ENCODE peak calls at places on chromosomes 4 and X, in four cellular contexts. E, X, D and Y are unnamed samples.

GRCh38 chrX:80817002-80817401 is 7.3 kb upstream of the BRWD3 start:
- DNase-seq in E (no peak), X (no peak), D (no peak), Y (no peak)

GRCh38 chr4:138199568-138200235 is 42.4 kb downstream of the SLC7A11 start:
- DNase-seq in E (no peak), X (peak; percentile 98), D (no peak), Y (no peak)

GRCh38 chrX:74325130-74326059 is 21.4 kb downstream of the ZCCHC13 start:
- DNase-seq in E (no peak), X (no peak), D (peak; percentile 71), Y (peak; percentile 41)

GRCh38 chr4:8356856-8357255 is 83.7 kb downstream of the ACOX3 start:
- DNase-seq in E (no peak), X (no peak), D (no peak), Y (no peak)

GRCh38 chrX:133544105-133544504 is 128.8 kb upstream of the GPC4 start:
- DNase-seq in E (no peak), X (peak; percentile 65), D (no peak), Y (no peak)

GRCh38 chr4:673349-674091 is 556 bp downstream of the ATP5ME start:
- DNase-seq in E (no peak), X (peak; percentile 46), D (no peak), Y (no peak)

GRCh38 chr4:175106301-175106700 is 188.1 kb downstream of the ADAM29 start:
- DNase-seq in E (no peak), X (no peak), D (no peak), Y (no peak)

GRCh38 chrX:44332437-44332836 is 11.0 kb downstream of the EFHC2 start:
- DNase-seq in E (no peak), X (no peak), D (peak; percentile 5), Y (no peak)

GRCh38 chrX:69221239-69222102 is 56.2 kb upstream of the PJA1 start:
- DNase-seq in E (no peak), X (no peak), D (no peak), Y (no peak)

GRCh38 chr4:38819569-38819968 is 15.0 kb upstream of the TLR1 start:
- DNase-seq in E (no peak), X (no peak), D (no peak), Y (no peak)

GRCh38 chr4:528835-529234 is 29.8 kb downstream of the PIGG start:
- DNase-seq in E (no peak), X (no peak), D (no peak), Y (no peak)

GRCh38 chr4:44916406-44916805 is 190.1 kb upstream of the GNPDA2 start:
- DNase-seq in E (no peak), X (no peak), D (no peak), Y (no peak)

GRCh38 chrX:133594156-133594555 is 178.9 kb upstream of the GPC4 start:
- DNase-seq in E (no peak), X (no peak), D (no peak), Y (no peak)

GRCh38 chrX:132740316-132741123 is 217.9 kb downstream of the HS6ST2 start:
- DNase-seq in E (no peak), X (no peak), D (no peak), Y (peak; percentile 27)

GRCh38 chrX:138709886-138710285 is 1.6 kb downstream of the FGF13 start:
- DNase-seq in E (no peak), X (no peak), D (no peak), Y (no peak)

GRCh38 chrX:107773906-107774435 is 1.6 kb downstream of the TSC22D3 start:
- DNase-seq in E (no peak), X (no peak), D (no peak), Y (no peak)

GRCh38 chr4:67700119-67700873 is 659 bp downstream of the UBA6 start:
- DNase-seq in E (no peak), X (no peak), D (no peak), Y (no peak)

GRCh38 chr4:6235901-6236625 is 33.6 kb upstream of the WFS1 start:
- DNase-seq in E (no peak), X (no peak), D (no peak), Y (no peak)

GRCh38 chr4:157114671-157115070 is 38.7 kb downstream of the GLRB start:
- DNase-seq in E (no peak), X (no peak), D (no peak), Y (no peak)

GRCh38 chr4:71974681-71975080 is 57.1 kb upstream of the NPFFR2 start:
- DNase-seq in E (no peak), X (no peak), D (no peak), Y (no peak)

GRCh38 chr4:3045500-3045850 is 28.9 kb downstream of the HTT-AS start:
- DNase-seq in E (no peak), X (no peak), D (no peak), Y (peak; percentile 26)

GRCh38 chr4:184348311-184349233 is 125.8 kb downstream of the IRF2 start:
- DNase-seq in E (no peak), X (peak; percentile 99), D (no peak), Y (no peak)

GRCh38 chr4:26238426-26238781 is 82.4 kb upstream of the RBPJ start:
- DNase-seq in E (no peak), X (peak; percentile 55), D (no peak), Y (no peak)

GRCh38 chrX:38578152-38578551 is 16.8 kb downstream of the TSPAN7 start:
- DNase-seq in E (no peak), X (peak; percentile 4), D (no peak), Y (no peak)

GRCh38 chrX:134374294-134374693 is 85.7 kb upstream of the HPRT1 start:
- DNase-seq in E (no peak), X (no peak), D (no peak), Y (no peak)

GRCh38 chrX:39652336-39652735 is 445.4 kb downstream of the BCOR start:
- DNase-seq in E (peak; percentile 25), X (no peak), D (no peak), Y (peak; percentile 59)

GRCh38 chrX:129540725-129541184 is 696 bp downstream of the OCRL start:
- DNase-seq in E (peak; percentile 25), X (peak; percentile 12), D (no peak), Y (peak; percentile 33)

GRCh38 chr4:150986085-150986484 is 29.0 kb downstream of the LRBA start:
- DNase-seq in E (no peak), X (no peak), D (no peak), Y (no peak)

GRCh38 chrX:40176979-40177430 is 79.2 kb upstream of the BCOR start:
- DNase-seq in E (no peak), X (peak; percentile 50), D (no peak), Y (peak; percentile 63)

GRCh38 chr4:52824603-52825310 is 37.4 kb upstream of the RASL11B start:
- DNase-seq in E (no peak), X (peak; percentile 67), D (no peak), Y (no peak)

DNA sequence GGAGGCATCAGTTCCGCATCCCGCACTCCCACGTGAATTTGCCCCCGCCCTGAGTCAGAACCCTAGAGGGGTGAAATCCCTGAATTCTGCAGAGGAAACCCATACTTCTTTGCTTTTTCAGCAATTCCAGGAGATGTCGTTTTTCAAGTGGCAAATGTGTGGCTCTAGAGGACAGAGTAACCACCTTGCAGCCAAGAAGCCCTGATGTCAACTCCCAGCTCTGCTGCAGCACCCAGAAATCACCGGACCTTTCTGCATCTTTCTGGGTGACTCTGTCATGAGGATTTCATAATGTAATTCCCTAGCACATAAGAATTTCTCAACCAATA is 56.5 kb downstream of the LGI2 start:
- DNase-seq in E (no peak), X (no peak), D (no peak), Y (no peak)
- TF ChIP-seq RNF2 in E (no peak), X (no peak), D (no peak), Y (no peak)

DNA sequence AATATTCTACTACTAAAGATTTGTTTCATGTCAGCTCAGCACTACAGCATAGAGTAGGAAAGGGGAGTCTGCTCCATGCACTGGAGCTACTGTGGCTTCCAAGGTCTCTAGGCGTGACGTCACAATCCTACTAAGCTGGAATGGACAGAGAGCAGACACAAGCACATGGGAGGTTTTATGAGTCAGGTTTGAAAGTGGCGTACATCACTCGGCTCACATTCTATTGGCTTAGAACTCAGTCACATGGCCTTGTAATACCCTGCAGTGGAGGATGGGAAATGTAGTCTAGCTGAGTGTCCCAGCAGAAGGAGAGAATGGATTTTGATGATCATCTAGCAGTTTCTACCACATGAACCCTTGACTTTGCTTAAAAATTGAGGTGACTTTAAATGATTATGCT is 624.8 kb upstream of the ATOH1 start:
- DNase-seq in E (no peak), X (peak; percentile 6), D (no peak), Y (no peak)
- TF ChIP-seq RNF2 in E (no peak), X (no peak), D (no peak), Y (no peak)

DNA sequence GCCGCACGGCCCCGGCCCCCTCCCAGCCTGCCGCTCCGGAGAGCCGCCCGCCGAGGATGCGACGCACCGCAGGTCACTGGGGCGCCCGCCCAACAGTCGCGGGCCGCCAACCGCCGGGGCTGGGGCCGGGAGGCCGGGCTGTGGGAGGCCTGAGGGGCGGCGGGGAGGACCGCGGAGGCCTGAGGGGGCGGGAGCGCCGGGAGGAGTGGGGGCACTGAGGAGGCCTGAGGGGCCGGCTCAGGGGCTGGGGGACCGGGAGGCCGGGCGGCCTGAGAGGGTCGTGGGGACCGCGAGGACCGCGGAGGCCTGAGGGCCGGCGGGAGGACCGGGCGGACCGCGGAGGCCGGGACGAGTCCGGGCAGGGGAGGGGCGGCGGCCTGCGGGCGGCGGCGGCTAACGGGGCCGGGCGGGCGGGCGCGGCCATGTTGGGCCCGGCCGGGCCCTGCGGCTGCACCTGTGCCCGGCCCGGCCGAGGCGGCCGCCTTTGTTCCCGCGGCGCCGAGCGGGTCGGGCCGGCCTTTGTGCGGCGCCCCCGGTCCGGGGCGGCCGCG is 353 bp downstream of the NSD2 start:
- DNase-seq in E (no peak), X (no peak), D (no peak), Y (no peak)
- TF ChIP-seq RNF2 in E (no peak), X (no peak), D (no peak), Y (no peak)

DNA sequence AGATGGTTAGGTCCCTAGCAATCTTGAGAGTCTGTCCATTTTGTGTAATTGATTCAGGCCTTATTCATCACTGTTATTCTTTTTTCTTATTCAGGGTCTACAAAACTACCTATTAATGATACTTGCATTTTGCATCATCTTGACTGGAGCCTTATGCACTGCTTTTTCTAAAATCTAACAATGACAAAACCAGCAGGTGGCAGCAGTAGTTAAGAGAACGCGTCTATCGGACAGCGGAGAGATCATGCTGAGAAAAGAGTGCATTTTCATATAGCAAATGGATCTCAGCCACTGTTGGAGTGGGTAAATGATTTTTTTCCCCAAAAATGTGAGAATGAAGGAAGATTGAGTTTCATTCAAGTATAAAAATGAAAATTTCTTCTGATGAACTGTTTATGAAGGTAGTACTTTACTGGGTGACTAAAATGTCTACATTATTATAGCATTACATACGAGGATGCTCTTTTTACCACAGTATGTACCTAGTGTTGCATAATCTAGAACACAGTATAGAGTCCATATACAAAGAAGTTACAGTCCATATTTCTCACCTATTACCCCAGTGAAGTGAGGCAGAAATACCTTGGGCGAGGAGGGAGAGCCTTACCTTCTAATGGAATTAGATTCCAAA is 43.2 kb downstream of the TMEM144 start:
- DNase-seq in E (peak; percentile 13), X (peak; percentile 53), D (no peak), Y (peak; percentile 38)
- TF ChIP-seq RNF2 in E (no peak), X (no peak), D (no peak), Y (no peak)